ENCODE peak calls at places on chromosomes 4 and X, in seven cellular contexts. One of them, this sample, is unnamed.

GRCh38 chr4:56655627-56656345 is 25.3 kb downstream of the HOPX start:
- DNase-seq in NT2/D1: no peak
- DNase-seq in IMR-90: no peak
- DNase-seq in testis: no peak
- DNase-seq in A549: no peak
- DNase-seq in OCI-LY7: no peak
- DNase-seq in dorsolateral prefrontal cortex: no peak
- DNase-seq in this sample: peak; percentile 81

GRCh38 chrX:9494806-9495205 is 29.9 kb downstream of the TBL1X start:
- DNase-seq in NT2/D1: no peak
- DNase-seq in IMR-90: peak; percentile 41
- DNase-seq in testis: no peak
- DNase-seq in A549: no peak
- DNase-seq in OCI-LY7: no peak
- DNase-seq in dorsolateral prefrontal cortex: no peak
- DNase-seq in this sample: no peak

GRCh38 chr4:138866314-138866713 is 149.3 kb upstream of the NOCT start:
- DNase-seq in NT2/D1: no peak
- DNase-seq in IMR-90: no peak
- DNase-seq in testis: no peak
- DNase-seq in A549: no peak
- DNase-seq in OCI-LY7: no peak
- DNase-seq in dorsolateral prefrontal cortex: no peak
- DNase-seq in this sample: no peak

GRCh38 chr4:41656572-41657301 is 91.8 kb downstream of the PHOX2B start:
- DNase-seq in NT2/D1: no peak
- DNase-seq in IMR-90: no peak
- DNase-seq in testis: no peak
- DNase-seq in A549: no peak
- DNase-seq in OCI-LY7: no peak
- DNase-seq in dorsolateral prefrontal cortex: no peak
- DNase-seq in this sample: no peak

GRCh38 chr4:139243448-139244365 is 36.3 kb downstream of the MGARP start:
- DNase-seq in NT2/D1: no peak
- DNase-seq in IMR-90: peak; percentile 99
- DNase-seq in testis: no peak
- DNase-seq in A549: no peak
- DNase-seq in OCI-LY7: no peak
- DNase-seq in dorsolateral prefrontal cortex: no peak
- DNase-seq in this sample: peak; percentile 69

GRCh38 chr4:102328045-102328444 is 17.2 kb downstream of the SLC39A8 start:
- DNase-seq in NT2/D1: no peak
- DNase-seq in IMR-90: no peak
- DNase-seq in testis: no peak
- DNase-seq in A549: no peak
- DNase-seq in OCI-LY7: no peak
- DNase-seq in dorsolateral prefrontal cortex: no peak
- DNase-seq in this sample: no peak

GRCh38 chr4:83153312-83153915 is 38.9 kb upstream of the PLAC8 start:
- DNase-seq in NT2/D1: no peak
- DNase-seq in IMR-90: no peak
- DNase-seq in testis: no peak
- DNase-seq in A549: no peak
- DNase-seq in OCI-LY7: no peak
- DNase-seq in dorsolateral prefrontal cortex: no peak
- DNase-seq in this sample: no peak

GRCh38 chr4:56871357-56871993 is 36.2 kb upstream of the REST start:
- DNase-seq in NT2/D1: peak; percentile 23
- DNase-seq in IMR-90: no peak
- DNase-seq in testis: no peak
- DNase-seq in A549: no peak
- DNase-seq in OCI-LY7: no peak
- DNase-seq in dorsolateral prefrontal cortex: no peak
- DNase-seq in this sample: no peak

GRCh38 chrX:133726211-133726630 is 259.2 kb downstream of the GPC3 start:
- DNase-seq in NT2/D1: no peak
- DNase-seq in IMR-90: peak; percentile 73
- DNase-seq in testis: no peak
- DNase-seq in A549: peak; percentile 18
- DNase-seq in OCI-LY7: no peak
- DNase-seq in dorsolateral prefrontal cortex: no peak
- DNase-seq in this sample: no peak

GRCh38 chrX:9882669-9883446 is 84.3 kb upstream of the CLDN34 start:
- DNase-seq in NT2/D1: no peak
- DNase-seq in IMR-90: peak; percentile 87
- DNase-seq in testis: no peak
- DNase-seq in A549: no peak
- DNase-seq in OCI-LY7: peak; percentile 0
- DNase-seq in dorsolateral prefrontal cortex: no peak
- DNase-seq in this sample: no peak

GRCh38 chrX:89034679-89035078 is 287.7 kb downstream of the CPXCR1 start:
- DNase-seq in NT2/D1: no peak
- DNase-seq in IMR-90: no peak
- DNase-seq in testis: no peak
- DNase-seq in A549: no peak
- DNase-seq in OCI-LY7: no peak
- DNase-seq in dorsolateral prefrontal cortex: no peak
- DNase-seq in this sample: no peak

GRCh38 chr4:113433536-113434246 is 327.8 kb downstream of the CAMK2D start:
- DNase-seq in NT2/D1: no peak
- DNase-seq in IMR-90: no peak
- DNase-seq in testis: no peak
- DNase-seq in A549: no peak
- DNase-seq in OCI-LY7: no peak
- DNase-seq in dorsolateral prefrontal cortex: no peak
- DNase-seq in this sample: no peak

GRCh38 chr4:76301068-76301774 is 5.3 kb upstream of the STBD1 start:
- DNase-seq in NT2/D1: no peak
- DNase-seq in IMR-90: peak; percentile 89
- DNase-seq in testis: no peak
- DNase-seq in A549: peak; percentile 43
- DNase-seq in OCI-LY7: no peak
- DNase-seq in dorsolateral prefrontal cortex: no peak
- DNase-seq in this sample: peak; percentile 82

GRCh38 chr4:76300012-76300411 is 6.5 kb upstream of the STBD1 start:
- DNase-seq in NT2/D1: no peak
- DNase-seq in IMR-90: no peak
- DNase-seq in testis: no peak
- DNase-seq in A549: no peak
- DNase-seq in OCI-LY7: no peak
- DNase-seq in dorsolateral prefrontal cortex: no peak
- DNase-seq in this sample: no peak

GRCh38 chr4:76301775-76302162 is 4.8 kb upstream of the STBD1 start:
- DNase-seq in NT2/D1: no peak
- DNase-seq in IMR-90: no peak
- DNase-seq in testis: no peak
- DNase-seq in A549: no peak
- DNase-seq in OCI-LY7: no peak
- DNase-seq in dorsolateral prefrontal cortex: no peak
- DNase-seq in this sample: no peak

GRCh38 chr4:76296421-76296820 is 10.1 kb upstream of the STBD1 start:
- DNase-seq in NT2/D1: no peak
- DNase-seq in IMR-90: no peak
- DNase-seq in testis: no peak
- DNase-seq in A549: no peak
- DNase-seq in OCI-LY7: no peak
- DNase-seq in dorsolateral prefrontal cortex: no peak
- DNase-seq in this sample: no peak

GRCh38 chr4:76298227-76298626 is 8.3 kb upstream of the STBD1 start:
- DNase-seq in NT2/D1: no peak
- DNase-seq in IMR-90: no peak
- DNase-seq in testis: no peak
- DNase-seq in A549: no peak
- DNase-seq in OCI-LY7: no peak
- DNase-seq in dorsolateral prefrontal cortex: no peak
- DNase-seq in this sample: no peak
- H3K4me3 ChIP-seq in NT2/D1: no peak overlapping the region
- H3K4me3 ChIP-seq in IMR-90: no peak overlapping the region
- H3K4me3 ChIP-seq in testis: no peak overlapping the region
- H3K4me3 ChIP-seq in A549: no peak overlapping the region
- H3K4me3 ChIP-seq in OCI-LY7: no peak overlapping the region
- H3K4me3 ChIP-seq in dorsolateral prefrontal cortex: no peak overlapping the region
- H3K4me3 ChIP-seq in this sample: no peak overlapping the region

GRCh38 chrX:68696267-68696666 is 48.8 kb downstream of the STARD8 start:
- DNase-seq in NT2/D1: no peak
- DNase-seq in IMR-90: no peak
- DNase-seq in testis: no peak
- DNase-seq in A549: no peak
- DNase-seq in OCI-LY7: no peak
- DNase-seq in dorsolateral prefrontal cortex: no peak
- DNase-seq in this sample: no peak
- H3K4me3 ChIP-seq in NT2/D1: no peak overlapping the region
- H3K4me3 ChIP-seq in IMR-90: no peak overlapping the region
- H3K4me3 ChIP-seq in testis: no peak overlapping the region
- H3K4me3 ChIP-seq in A549: no peak overlapping the region
- H3K4me3 ChIP-seq in OCI-LY7: no peak overlapping the region
- H3K4me3 ChIP-seq in dorsolateral prefrontal cortex: no peak overlapping the region
- H3K4me3 ChIP-seq in this sample: no peak overlapping the region

DNA sequence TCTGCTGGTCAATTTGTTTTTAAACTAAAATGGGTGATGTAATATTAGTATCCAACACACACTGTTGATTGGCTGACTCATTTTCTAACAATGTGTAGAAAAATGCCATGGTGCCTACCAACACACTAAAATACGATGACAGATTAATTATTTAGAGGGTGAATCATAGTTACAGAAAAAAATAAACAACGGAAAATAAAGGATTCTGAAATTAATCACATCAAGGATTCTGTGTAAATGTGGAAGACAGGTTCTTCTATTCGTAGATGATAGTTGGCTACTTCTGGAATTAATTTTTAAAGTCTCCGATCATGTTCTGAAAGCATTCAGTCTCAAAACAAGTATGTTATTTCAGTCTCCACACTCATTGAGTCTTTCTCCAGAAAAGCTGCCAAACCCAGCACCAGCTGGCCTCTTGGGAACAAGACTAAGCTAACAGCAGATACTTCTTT is 8.2 kb upstream of the IQCM start:
- DNase-seq in NT2/D1: no peak
- DNase-seq in IMR-90: peak; percentile 74
- DNase-seq in testis: no peak
- DNase-seq in A549: peak; percentile 19
- DNase-seq in OCI-LY7: no peak
- DNase-seq in dorsolateral prefrontal cortex: no peak
- DNase-seq in this sample: peak; percentile 94
- H3K4me3 ChIP-seq in NT2/D1: no peak overlapping the region
- H3K4me3 ChIP-seq in IMR-90: no peak overlapping the region
- H3K4me3 ChIP-seq in testis: no peak overlapping the region
- H3K4me3 ChIP-seq in A549: no peak overlapping the region
- H3K4me3 ChIP-seq in OCI-LY7: no peak overlapping the region
- H3K4me3 ChIP-seq in dorsolateral prefrontal cortex: no peak overlapping the region
- H3K4me3 ChIP-seq in this sample: peak overlapping the region; percentile 50

DNA sequence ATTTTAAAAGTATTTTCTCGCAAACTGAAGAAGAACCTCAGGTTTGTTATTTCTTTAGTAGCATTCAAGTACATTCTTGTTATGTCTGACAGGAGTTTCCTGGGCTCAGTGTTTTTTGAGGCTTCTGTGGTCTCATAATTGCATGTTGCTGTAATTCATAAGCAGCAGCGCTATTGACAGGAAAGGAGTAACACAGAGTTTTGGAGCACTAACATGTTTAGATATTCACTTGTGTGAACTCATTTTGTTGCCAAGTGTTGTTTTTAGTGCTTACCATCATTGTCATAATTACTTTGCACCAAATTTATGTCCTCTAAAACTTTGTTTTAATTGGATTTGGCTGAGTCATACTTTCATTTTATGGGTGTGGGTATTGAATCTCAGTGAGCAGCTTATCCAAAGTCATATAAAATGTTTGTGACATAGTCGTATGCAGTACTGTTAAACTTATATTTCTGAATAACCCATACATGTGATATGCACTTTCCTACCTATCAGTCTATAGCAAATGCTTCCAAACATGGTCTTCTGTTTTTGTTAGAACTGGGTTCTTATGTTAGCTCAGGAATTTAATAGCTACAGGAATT is 358.7 kb upstream of the CTSO start:
- DNase-seq in NT2/D1: no peak
- DNase-seq in IMR-90: no peak
- DNase-seq in testis: no peak
- DNase-seq in A549: no peak
- DNase-seq in OCI-LY7: no peak
- DNase-seq in dorsolateral prefrontal cortex: no peak
- DNase-seq in this sample: no peak
- H3K4me3 ChIP-seq in NT2/D1: no peak overlapping the region
- H3K4me3 ChIP-seq in IMR-90: no peak overlapping the region
- H3K4me3 ChIP-seq in testis: no peak overlapping the region
- H3K4me3 ChIP-seq in A549: no peak overlapping the region
- H3K4me3 ChIP-seq in OCI-LY7: no peak overlapping the region
- H3K4me3 ChIP-seq in dorsolateral prefrontal cortex: no peak overlapping the region
- H3K4me3 ChIP-seq in this sample: peak overlapping the region; percentile 65

GRCh38 chr4:1542516-1543320 is 136.5 kb upstream of the NKX1-1 start:
- DNase-seq in NT2/D1: no peak
- DNase-seq in IMR-90: no peak
- DNase-seq in testis: no peak
- DNase-seq in A549: no peak
- DNase-seq in OCI-LY7: no peak
- DNase-seq in dorsolateral prefrontal cortex: no peak
- DNase-seq in this sample: no peak

GRCh38 chr4:1542226-1542490 is 135.9 kb upstream of the NKX1-1 start:
- DNase-seq in NT2/D1: no peak
- DNase-seq in IMR-90: no peak
- DNase-seq in testis: no peak
- DNase-seq in A549: no peak
- DNase-seq in OCI-LY7: no peak
- DNase-seq in dorsolateral prefrontal cortex: no peak
- DNase-seq in this sample: no peak

GRCh38 chr4:1540601-1541375 is 134.5 kb upstream of the NKX1-1 start:
- DNase-seq in NT2/D1: no peak
- DNase-seq in IMR-90: no peak
- DNase-seq in testis: no peak
- DNase-seq in A549: no peak
- DNase-seq in OCI-LY7: no peak
- DNase-seq in dorsolateral prefrontal cortex: no peak
- DNase-seq in this sample: no peak

GRCh38 chr4:1539859-1540600 is 133.8 kb upstream of the NKX1-1 start:
- DNase-seq in NT2/D1: no peak
- DNase-seq in IMR-90: no peak
- DNase-seq in testis: no peak
- DNase-seq in A549: no peak
- DNase-seq in OCI-LY7: no peak
- DNase-seq in dorsolateral prefrontal cortex: no peak
- DNase-seq in this sample: no peak

DNA sequence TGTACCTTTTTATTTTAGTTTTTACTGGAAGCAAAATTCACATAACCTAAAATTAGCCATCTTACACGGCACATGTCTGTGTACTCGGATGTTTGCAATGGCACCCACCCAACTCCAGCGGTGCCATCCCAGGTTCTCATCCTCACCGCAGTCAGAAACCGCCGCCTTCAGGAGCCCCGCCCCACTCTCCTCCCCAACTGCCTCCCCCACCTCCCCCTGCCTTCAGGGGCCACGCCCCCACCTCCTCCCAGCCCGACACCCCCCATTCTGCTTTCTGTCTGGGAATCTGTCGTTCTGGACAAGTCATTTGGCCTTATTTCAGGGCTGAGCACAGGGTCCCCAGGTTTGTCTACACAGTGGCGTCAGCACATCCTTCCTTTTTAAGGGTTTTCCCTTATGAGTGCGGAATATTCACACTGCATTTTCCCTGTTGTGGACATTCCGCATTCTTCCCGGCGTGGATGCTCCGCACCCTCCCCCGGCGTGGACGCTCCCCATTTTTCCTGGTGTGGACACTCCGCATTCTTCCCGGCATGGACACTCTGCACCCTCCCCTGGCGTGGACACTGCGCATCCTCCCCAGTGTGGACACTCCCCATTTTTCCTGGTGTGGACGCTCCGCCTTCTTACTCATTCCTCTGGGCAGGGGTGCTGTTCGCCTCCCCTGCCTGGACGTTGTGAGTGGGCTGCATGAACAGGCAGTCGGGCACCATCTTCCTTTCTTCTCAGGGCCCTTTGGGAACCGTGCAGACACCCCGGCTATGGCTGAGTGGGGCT is 135.4 kb upstream of the NKX1-1 start:
- DNase-seq in NT2/D1: no peak
- DNase-seq in IMR-90: no peak
- DNase-seq in testis: no peak
- DNase-seq in A549: peak; percentile 10
- DNase-seq in OCI-LY7: no peak
- DNase-seq in dorsolateral prefrontal cortex: no peak
- DNase-seq in this sample: no peak
- H3K4me3 ChIP-seq in NT2/D1: no peak overlapping the region
- H3K4me3 ChIP-seq in IMR-90: no peak overlapping the region
- H3K4me3 ChIP-seq in testis: no peak overlapping the region
- H3K4me3 ChIP-seq in A549: no peak overlapping the region
- H3K4me3 ChIP-seq in OCI-LY7: no peak overlapping the region
- H3K4me3 ChIP-seq in dorsolateral prefrontal cortex: no peak overlapping the region
- H3K4me3 ChIP-seq in this sample: no peak overlapping the region